ENCODE peak calls at places on chromosomes 3 and 15, in six cellular contexts. K, Z, V, M, P and G are unnamed samples.

GRCh38 chr15:50250789-50251394 is 14.6 kb downstream of the HDC start:
- DNase-seq in K (no peak), Z (no peak), P (no peak), M (no peak), V (no peak), G (no peak)

GRCh38 chr3:194930439-194931204 is 244.9 kb downstream of the FAM43A start:
- DNase-seq in M (peak; percentile 94), K (no peak), Z (no peak), P (no peak), V (peak; percentile 75), G (peak; percentile 82)

GRCh38 chr15:88456733-88457132 is 10.5 kb downstream of the MRPL46 start:
- DNase-seq in P (no peak), V (no peak), M (no peak), K (no peak), Z (no peak), G (no peak)

GRCh38 chr15:77461486-77461885 is 40.8 kb downstream of the HMG20A start:
- DNase-seq in M (no peak), Z (no peak), V (peak; percentile 25), P (no peak), K (no peak), G (no peak)

GRCh38 chr15:48250640-48251076 is 44.6 kb downstream of the SLC12A1 start:
- DNase-seq in K (peak; percentile 67), V (peak; percentile 73), M (peak; percentile 87), P (no peak), Z (peak; percentile 51), G (peak; percentile 79)

GRCh38 chr15:29448320-29448719 is 178.7 kb upstream of the NSMCE3 start:
- DNase-seq in V (no peak), M (no peak), K (no peak), Z (no peak), P (no peak), G (no peak)

GRCh38 chr3:52387481-52387880 is 57.4 kb downstream of the SEMA3G start:
- DNase-seq in M (no peak), P (no peak), Z (no peak), V (no peak), K (no peak), G (no peak)

GRCh38 chr3:127454968-127455367 is 135.6 kb downstream of the TPRA1 start:
- DNase-seq in V (no peak), K (no peak), P (no peak), M (no peak), Z (no peak), G (no peak)

GRCh38 chr3:49017978-49018706 is at the start of gene DALRD3:
- DNase-seq in M (peak; percentile 53), K (peak; percentile 85), P (peak; percentile 48), Z (peak; percentile 58), V (peak; percentile 88), G (peak; percentile 52)

GRCh38 chr15:74573987-74574386 is 33.0 kb downstream of the ARID3B start:
- DNase-seq in M (peak; percentile 50), P (no peak), V (peak; percentile 58), Z (no peak), K (no peak), G (no peak)

GRCh38 chr3:30615615-30616346 is 9.4 kb downstream of the TGFBR2 start:
- DNase-seq in P (no peak), K (no peak), Z (no peak), M (no peak), V (peak; percentile 30), G (no peak)

GRCh38 chr3:87199621-87200020 is 27.5 kb upstream of the CHMP2B start:
- DNase-seq in M (no peak), K (no peak), V (no peak), P (no peak), Z (no peak), G (no peak)

GRCh38 chr3:172808969-172809546 is 58.5 kb downstream of the ECT2 start:
- DNase-seq in Z (peak; percentile 25), K (peak; percentile 66), V (peak; percentile 63), P (no peak), M (peak; percentile 82), G (peak; percentile 64)

GRCh38 chr3:42498791-42499477 is 3.5 kb upstream of the VIPR1 start:
- DNase-seq in K (no peak), P (peak; percentile 5), Z (peak; percentile 15), M (no peak), V (no peak), G (no peak)

GRCh38 chr3:171156455-171157005 is 130.0 kb upstream of the SLC2A2 start:
- DNase-seq in P (no peak), M (no peak), K (no peak), Z (no peak), V (no peak), G (peak; percentile 96)

GRCh38 chr3:19598870-19599269 is 335.1 kb downstream of the EFHB start:
- DNase-seq in K (no peak), Z (no peak), P (no peak), M (no peak), V (no peak), G (no peak)

GRCh38 chr15:62853114-62853832 is 189.3 kb upstream of the TPM1 start:
- DNase-seq in K (no peak), M (no peak), V (peak; percentile 61), Z (peak; percentile 21), P (no peak), G (no peak)

GRCh38 chr15:65370885-65371284 is 6.9 kb downstream of the IGDCC3 start:
- DNase-seq in P (no peak), Z (no peak), V (no peak), K (no peak), M (no peak), G (no peak)

GRCh38 chr3:122564155-122564912 is at the start of the genes DTX3L and PARP9:
- DNase-seq in K (peak; percentile 91), Z (peak; percentile 14), P (peak; percentile 73), V (peak; percentile 91), M (peak; percentile 73), G (peak; percentile 77)

GRCh38 chr15:36612063-36612788 is 32.8 kb downstream of the CDIN1 start:
- DNase-seq in M (peak; percentile 71), Z (no peak), V (peak; percentile 93), K (peak; percentile 46), P (no peak), G (peak; percentile 83)

GRCh38 chr3:7328339-7328738 is 467.4 kb downstream of the GRM7 start:
- DNase-seq in V (no peak), P (no peak), M (no peak), K (peak; percentile 39), Z (no peak), G (no peak)

GRCh38 chr3:51686512-51687215 is 15.6 kb downstream of the TEX264 start:
- DNase-seq in V (peak; percentile 59), Z (no peak), M (peak; percentile 69), K (no peak), P (peak; percentile 80), G (peak; percentile 32)

GRCh38 chr3:14947105-14947885 is at the start of gene NR2C2:
- DNase-seq in M (peak; percentile 70), P (peak; percentile 86), V (peak; percentile 89), K (peak; percentile 93), Z (peak; percentile 90), G (peak; percentile 63)

GRCh38 chr15:96171842-96172241 is 158.7 kb upstream of the NR2F2 start:
- DNase-seq in Z (no peak), K (peak; percentile 55), M (peak; percentile 5), V (no peak), P (no peak), G (peak; percentile 39)

GRCh38 chr15:26113296-26113695 is 250.2 kb upstream of the ATP10A start:
- DNase-seq in M (no peak), K (no peak), P (no peak), V (no peak), Z (no peak), G (no peak)

GRCh38 chr15:49044002-49044401 is 2.2 kb downstream of the SECISBP2L start:
- DNase-seq in P (no peak), V (peak; percentile 16), K (no peak), Z (no peak), M (no peak), G (no peak)

GRCh38 chr3:127669541-127670228 is 3.1 kb upstream of the ABTB1 start:
- DNase-seq in K (no peak), M (no peak), V (no peak), Z (no peak), P (no peak), G (no peak)

GRCh38 chr3:47377186-47377585 is 3.6 kb upstream of the PTPN23 start:
- DNase-seq in M (no peak), V (no peak), Z (no peak), K (no peak), P (no peak), G (no peak)

GRCh38 chr3:159208080-159208479 is 406.2 kb downstream of the MFSD1 start:
- DNase-seq in V (no peak), P (no peak), Z (no peak), K (no peak), M (no peak), G (peak; percentile 32)